ENCODE peak calls at places on chromosomes 16 and 17, in eight cellular contexts. Y, L, E, Q, T, W, P and N are unnamed samples.

GRCh38 chr16:15671530-15672117 is 21.6 kb downstream of the NDE1 start:
- DNase-seq in Y (no peak), L (no peak), E (no peak), Q (no peak), T (no peak), W (no peak), P (no peak), N (no peak)

GRCh38 chr17:41019415-41019814 is 7.6 kb downstream of the KRTAP1-5 start:
- DNase-seq in Y (no peak), L (no peak), E (no peak), Q (no peak), T (no peak), W (no peak), P (no peak), N (no peak)

GRCh38 chr16:14180431-14181059 is 109.4 kb downstream of the MRTFB start:
- DNase-seq in Y (no peak), L (no peak), E (no peak), Q (no peak), T (no peak), W (no peak), P (no peak), N (no peak)

GRCh38 chr16:68128577-68129305 is 43.6 kb downstream of the NFATC3 start:
- DNase-seq in Y (no peak), L (no peak), E (no peak), Q (no peak), T (no peak), W (peak), P (no peak), N (no peak)

GRCh38 chr17:27407916-27408846 is 48.1 kb upstream of the KSR1 start:
- DNase-seq in Y (peak), L (no peak), E (peak), Q (peak), T (no peak), W (peak), P (no peak), N (no peak)

GRCh38 chr17:42536048-42536371 is at the start of gene NAGLU:
- DNase-seq in Y (peak), L (peak), E (peak), Q (peak), T (peak), W (peak), P (peak), N (peak)

GRCh38 chr16:53962041-53962440 is 258.1 kb downstream of the FTO start:
- DNase-seq in Y (no peak), L (no peak), E (no peak), Q (no peak), T (no peak), W (no peak), P (no peak), N (no peak)

GRCh38 chr16:4410335-4411075 is 5.9 kb downstream of the CORO7 start:
- DNase-seq in Y (no peak), L (no peak), E (no peak), Q (no peak), T (no peak), W (peak), P (peak), N (no peak)

GRCh38 chr17:76585649-76586593 is at the start of gene ST6GALNAC2:
- DNase-seq in Y (peak), L (peak), E (peak), Q (peak), T (peak), W (no peak), P (peak), N (peak)

GRCh38 chr17:17198281-17198680 is 7.9 kb downstream of the PLD6 start:
- DNase-seq in Y (no peak), L (no peak), E (no peak), Q (no peak), T (no peak), W (no peak), P (no peak), N (no peak)

GRCh38 chr16:17409894-17410293 is 60.9 kb downstream of the XYLT1 start:
- DNase-seq in Y (no peak), L (no peak), E (no peak), Q (no peak), T (no peak), W (no peak), P (no peak), N (no peak)

GRCh38 chr16:9661336-9661735 is 520.9 kb downstream of the GRIN2A start:
- DNase-seq in Y (no peak), L (no peak), E (no peak), Q (no peak), T (no peak), W (no peak), P (no peak), N (no peak)

GRCh38 chr16:67415872-67416793 is at the start of gene ZDHHC1:
- DNase-seq in Y (peak), L (no peak), E (peak), Q (no peak), T (peak), W (peak), P (peak), N (peak)

GRCh38 chr17:39722965-39723848 is 7.1 kb downstream of the MIEN1 start:
- DNase-seq in Y (peak), L (no peak), E (peak), Q (no peak), T (peak), W (no peak), P (peak), N (no peak)

GRCh38 chr17:73401911-73402310 is 90.1 kb upstream of the CDC42EP4 start:
- DNase-seq in Y (no peak), L (no peak), E (no peak), Q (no peak), T (peak), W (peak), P (no peak), N (peak)

GRCh38 chr17:78133179-78133951 is 2.8 kb downstream of the TMC8 start:
- DNase-seq in Y (no peak), L (no peak), E (no peak), Q (no peak), T (no peak), W (no peak), P (no peak), N (no peak)

GRCh38 chr16:88920618-88921602 is 54.5 kb upstream of the PABPN1L start:
- DNase-seq in Y (peak), L (peak), E (no peak), Q (no peak), T (no peak), W (peak), P (peak), N (peak)

GRCh38 chr17:16199093-16199492 is 16.2 kb downstream of the NCOR1 start:
- DNase-seq in Y (no peak), L (no peak), E (no peak), Q (no peak), T (no peak), W (peak), P (no peak), N (no peak)

GRCh38 chr16:59296002-59296401 is 561.9 kb upstream of the GOT2 start:
- DNase-seq in Y (no peak), L (no peak), E (no peak), Q (no peak), T (no peak), W (no peak), P (no peak), N (no peak)

GRCh38 chr17:2084129-2084765 is 29.3 kb downstream of the HIC1 start:
- DNase-seq in Y (peak), L (peak), E (no peak), Q (no peak), T (no peak), W (peak), P (peak), N (no peak)

GRCh38 chr17:69143683-69144231 is 2.1 kb upstream of the ABCA6 start:
- DNase-seq in Y (no peak), L (no peak), E (no peak), Q (no peak), T (no peak), W (no peak), P (no peak), N (no peak)

GRCh38 chr16:74064120-74064735 is 232.4 kb upstream of the PSMD7 start:
- DNase-seq in Y (no peak), L (no peak), E (no peak), Q (no peak), T (no peak), W (peak), P (no peak), N (no peak)

GRCh38 chr17:14225153-14226004 is 11.3 kb downstream of the CDRT15 start:
- DNase-seq in Y (no peak), L (no peak), E (no peak), Q (no peak), T (no peak), W (no peak), P (no peak), N (no peak)

GRCh38 chr17:81858170-81858966 is 2.0 kb downstream of the P4HB start:
- DNase-seq in Y (no peak), L (no peak), E (no peak), Q (no peak), T (no peak), W (no peak), P (no peak), N (no peak)

GRCh38 chr17:17345294-17345597 is 42.1 kb downstream of the NT5M start:
- DNase-seq in Y (no peak), L (no peak), E (no peak), Q (no peak), T (peak), W (no peak), P (no peak), N (no peak)

GRCh38 chr16:2487903-2488531 is 13.1 kb downstream of the TBC1D24 start:
- DNase-seq in Y (no peak), L (no peak), E (no peak), Q (no peak), T (no peak), W (no peak), P (no peak), N (no peak)

GRCh38 chr16:58022601-58023371 is 2.8 kb upstream of the MMP15 start:
- DNase-seq in Y (peak), L (peak), E (no peak), Q (no peak), T (no peak), W (peak), P (peak), N (peak)

GRCh38 chr16:81005644-81006471 is 827 bp downstream of the CMC2 start:
- DNase-seq in Y (no peak), L (no peak), E (no peak), Q (peak), T (no peak), W (peak), P (peak), N (no peak)

GRCh38 chr17:32693135-32693897 is 183.6 kb downstream of the MYO1D start:
- DNase-seq in Y (no peak), L (no peak), E (no peak), Q (no peak), T (no peak), W (no peak), P (no peak), N (no peak)

GRCh38 chr16:47631131-47631530 is 170.0 kb downstream of the PHKB start:
- DNase-seq in Y (no peak), L (no peak), E (no peak), Q (no peak), T (no peak), W (no peak), P (no peak), N (no peak)

GRCh38 chr17:34895388-34895787 is 65.9 kb downstream of the CCT6B start:
- DNase-seq in Y (no peak), L (no peak), E (no peak), Q (no peak), T (no peak), W (no peak), P (no peak), N (no peak)

GRCh38 chr17:20999044-20999573 is 43.7 kb downstream of the USP22 start:
- DNase-seq in Y (no peak), L (no peak), E (no peak), Q (no peak), T (no peak), W (no peak), P (no peak), N (no peak)

GRCh38 chr16:15775209-15775608 is 81.6 kb downstream of the MYH11 start:
- DNase-seq in Y (peak), L (no peak), E (peak), Q (peak), T (no peak), W (peak), P (no peak), N (no peak)

GRCh38 chr16:87252269-87252970 is 64.8 kb downstream of the C16orf95 start:
- DNase-seq in Y (no peak), L (no peak), E (no peak), Q (no peak), T (no peak), W (no peak), P (no peak), N (no peak)

GRCh38 chr16:70756071-70756470 is 44.9 kb downstream of the VAC14 start:
- DNase-seq in Y (no peak), L (no peak), E (no peak), Q (no peak), T (no peak), W (no peak), P (no peak), N (no peak)
- TF ChIP-seq POLR2A in Y (no peak), L (no peak), E (no peak), Q (no peak), T (no peak), W (no peak), P (no peak), N (no peak)

DNA sequence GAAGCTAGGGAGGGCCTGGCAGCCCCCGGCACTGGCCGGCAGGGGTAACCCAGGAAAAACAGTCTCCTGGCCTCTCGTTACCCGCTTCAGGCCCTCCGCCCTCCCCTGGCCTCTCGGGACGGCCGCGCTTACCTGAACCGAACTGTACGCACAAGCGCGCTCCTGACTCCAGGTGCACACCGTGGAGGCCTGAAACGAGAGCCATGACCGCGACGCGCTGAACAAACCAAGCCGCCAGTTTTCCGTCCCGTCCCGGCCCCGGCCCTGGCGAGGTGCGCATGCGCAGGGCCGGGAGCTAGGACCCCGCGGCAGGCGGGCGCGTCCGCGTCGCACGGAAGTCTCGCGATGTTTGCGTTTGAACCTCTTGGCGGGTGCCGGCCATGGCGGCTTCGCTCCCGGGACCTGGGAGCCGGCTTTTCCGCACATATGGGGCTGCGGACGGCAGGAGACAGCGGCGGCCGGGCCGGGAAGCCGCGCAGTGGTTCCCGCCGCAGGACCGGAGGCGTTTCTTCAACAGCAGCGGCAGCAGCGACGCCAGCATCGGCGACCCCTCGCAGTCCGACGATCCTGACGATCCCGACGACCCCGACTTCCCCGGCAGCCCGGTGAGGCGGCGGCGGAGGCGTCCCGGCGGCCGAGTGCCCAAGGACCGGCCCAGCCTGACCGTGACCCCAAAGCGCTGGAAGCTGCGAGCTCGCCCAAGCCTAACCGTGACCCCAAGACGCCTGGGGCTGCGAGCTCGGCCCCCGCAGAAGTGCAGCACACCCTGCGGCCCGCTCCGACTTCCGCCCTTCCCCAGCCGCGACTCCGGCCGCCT is at the start of gene HASPIN:
- DNase-seq in Y (peak), L (peak), E (peak), Q (peak), T (peak), W (peak), P (peak), N (peak)
- TF ChIP-seq POLR2A in Y (peak), L (peak), E (peak), Q (peak), T (peak), W (no peak), P (peak), N (no peak)

GRCh38 chr17:64385187-64386083 is 5.2 kb downstream of the PECAM1 start:
- DNase-seq in Y (peak), L (peak), E (peak), Q (peak), T (no peak), W (peak), P (peak), N (peak)
- TF ChIP-seq POLR2A in Y (no peak), L (no peak), E (no peak), Q (peak), T (no peak), W (no peak), P (no peak), N (no peak)

GRCh38 chr16:49856741-49857330 is 924 bp upstream of the ZNF423 start:
- DNase-seq in Y (peak), L (peak), E (peak), Q (peak), T (peak), W (peak), P (peak), N (peak)
- TF ChIP-seq POLR2A in Y (no peak), L (no peak), E (no peak), Q (no peak), T (no peak), W (no peak), P (no peak), N (no peak)

GRCh38 chr16:75589301-75589700 is 23.1 kb downstream of the GABARAPL2 start:
- DNase-seq in Y (no peak), L (no peak), E (no peak), Q (no peak), T (no peak), W (no peak), P (no peak), N (peak)
- TF ChIP-seq POLR2A in Y (no peak), L (no peak), E (no peak), Q (no peak), T (no peak), W (no peak), P (no peak), N (no peak)

DNA sequence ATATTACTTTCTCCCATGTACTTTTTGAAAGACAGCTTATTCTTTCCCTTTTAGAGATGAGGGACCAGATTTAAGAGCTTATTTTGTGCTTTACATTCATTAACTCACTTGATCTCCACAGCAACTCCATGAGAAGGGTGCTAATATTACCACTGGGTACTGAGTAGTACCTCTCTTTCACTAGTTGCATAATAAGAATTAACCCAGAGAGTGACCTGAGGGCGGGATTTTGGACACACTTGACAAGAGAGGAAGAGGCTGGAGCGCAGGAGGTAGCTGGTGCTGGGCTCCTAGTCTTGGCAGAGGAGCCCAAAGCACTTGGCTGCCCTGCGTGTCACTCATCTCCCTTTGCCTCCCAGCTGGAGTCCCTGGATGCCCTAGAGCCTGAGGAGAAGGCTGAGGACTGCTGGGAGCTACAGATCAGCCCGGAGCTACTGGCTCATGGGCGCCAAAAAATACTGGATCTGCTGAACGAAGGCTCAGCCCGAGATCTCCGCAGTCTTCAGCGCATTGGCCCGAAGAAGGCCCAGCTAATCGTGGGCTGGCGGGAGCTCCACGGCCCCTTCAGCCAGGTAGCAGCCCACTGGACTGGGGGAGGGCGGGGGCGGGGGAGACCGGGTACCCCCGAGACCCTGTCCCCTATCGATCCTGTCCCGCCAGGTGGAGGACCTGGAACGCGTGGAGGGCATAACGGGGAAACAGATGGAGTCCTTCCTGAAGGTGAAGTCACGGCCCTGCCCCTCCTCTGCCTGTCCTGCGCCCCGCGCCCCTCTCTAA is 1.7 kb upstream of the MAZ start:
- DNase-seq in Y (peak), L (peak), E (no peak), Q (no peak), T (no peak), W (no peak), P (peak), N (peak)
- TF ChIP-seq POLR2A in Y (no peak), L (no peak), E (no peak), Q (no peak), T (no peak), W (no peak), P (no peak), N (no peak)

GRCh38 chr16:74025-74424 is 1.6 kb upstream of the RHBDF1 start:
- DNase-seq in Y (no peak), L (no peak), E (no peak), Q (no peak), T (no peak), W (no peak), P (no peak), N (peak)

GRCh38 chr16:71210-71539 is 1.3 kb downstream of the RHBDF1 start:
- DNase-seq in Y (no peak), L (no peak), E (no peak), Q (no peak), T (no peak), W (no peak), P (no peak), N (no peak)

GRCh38 chr16:71540-72341 is 690 bp downstream of the RHBDF1 start:
- DNase-seq in Y (peak), L (peak), E (peak), Q (peak), T (peak), W (peak), P (peak), N (no peak)

GRCh38 chr16:74437-75318 is 2.2 kb upstream of the RHBDF1 start:
- DNase-seq in Y (no peak), L (no peak), E (no peak), Q (no peak), T (no peak), W (no peak), P (no peak), N (no peak)

DNA sequence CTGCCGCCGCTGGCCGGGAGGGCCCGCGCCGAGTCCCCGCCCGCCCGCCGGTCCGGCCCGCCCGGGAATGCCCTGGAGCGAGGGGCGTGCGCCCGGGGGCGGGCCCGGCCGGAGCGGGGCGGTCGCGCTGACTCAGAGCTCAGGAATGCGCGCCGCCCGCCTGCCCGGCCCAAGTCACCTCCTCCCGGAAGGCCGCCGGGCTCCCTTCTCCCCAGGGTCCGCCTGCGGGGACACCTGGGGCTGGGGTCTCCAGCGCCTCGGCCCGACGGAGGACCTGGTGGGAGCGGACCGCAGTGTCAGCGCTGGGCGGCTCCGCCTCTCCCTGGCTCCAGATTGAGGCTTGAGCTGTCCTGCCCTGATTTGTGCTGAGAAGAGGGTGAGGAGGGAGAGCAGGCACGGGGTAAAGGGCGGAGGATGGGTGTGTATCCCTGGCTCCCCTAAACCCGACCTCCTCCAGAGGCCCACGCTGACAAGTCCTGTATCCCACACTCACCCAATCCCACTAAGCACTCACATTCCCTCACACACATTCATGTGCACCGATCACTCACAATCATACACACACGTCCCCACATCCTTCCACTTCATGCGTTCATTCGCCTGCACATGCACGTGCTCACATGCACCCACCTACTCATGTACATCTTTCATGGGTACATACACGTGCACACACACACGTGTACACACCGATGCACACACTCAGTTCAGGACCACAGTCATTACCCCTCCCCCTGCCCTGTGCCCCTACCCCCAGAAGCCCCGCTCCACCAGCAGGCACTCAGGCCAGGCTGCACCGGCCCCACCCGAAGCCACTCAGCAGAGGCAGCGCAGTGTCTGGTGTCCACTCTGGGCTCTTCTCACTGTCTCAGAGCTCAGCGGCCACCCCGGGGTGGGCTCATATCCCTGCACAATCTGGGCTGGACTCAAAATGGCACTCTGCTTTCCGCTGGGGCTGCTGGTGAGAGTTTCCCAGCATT is at the start of gene RHBDF1:
- DNase-seq in Y (peak), L (no peak), E (peak), Q (no peak), T (peak), W (peak), P (peak), N (peak)
- TF ChIP-seq POLR2A in Y (no peak), L (peak), E (peak), Q (no peak), T (no peak), W (no peak), P (no peak), N (no peak)